ENCODE peak calls at places on chromosomes 11 and 22, in seven cellular contexts. E is pancreas, Y is right lobe of liver, C is MM.1S, D is uterus, Z is tibial nerve, B is mammary epithelial cell. R is an unnamed sample.

GRCh38 chr11:115501895-115502589 is 2.2 kb downstream of the CADM1 start:
- DNase-seq in E (no peak), Y (no peak), C (peak; percentile 81), D (no peak), Z (no peak), B (peak; percentile 18), R (no peak)

GRCh38 chr22:48800886-48801607 is 1026.6 kb downstream of the BRD1 start:
- DNase-seq in E (no peak), Y (no peak), C (no peak), D (no peak), Z (no peak), B (no peak), R (no peak)

GRCh38 chr11:124536520-124536919 is 6.9 kb downstream of the OR8B12 start:
- DNase-seq in E (no peak), Y (peak; percentile 62), C (no peak), D (no peak), Z (peak; percentile 46), B (peak; percentile 55), R (peak; percentile 15)

GRCh38 chr11:120854988-120855387 is 168.9 kb upstream of the TBCEL start:
- DNase-seq in E (no peak), Y (no peak), C (no peak), D (no peak), Z (no peak), B (no peak), R (no peak)

GRCh38 chr11:1301220-1302000 is 8.0 kb downstream of the TOLLIP start:
- DNase-seq in E (no peak), Y (no peak), C (no peak), D (no peak), Z (no peak), B (no peak), R (no peak)

GRCh38 chr11:109796253-109796652 is 296.9 kb upstream of the ZC3H12C start:
- DNase-seq in E (no peak), Y (no peak), C (no peak), D (no peak), Z (no peak), B (no peak), R (no peak)

GRCh38 chr11:1882265-1883238 is 9.1 kb downstream of the PRR33 start:
- DNase-seq in E (peak; percentile 84), Y (peak; percentile 84), C (peak; percentile 48), D (peak; percentile 79), Z (peak; percentile 72), B (peak; percentile 54), R (peak; percentile 81)

GRCh38 chr22:19762315-19763140 is 1.9 kb downstream of the TBX1 start:
- DNase-seq in E (no peak), Y (no peak), C (no peak), D (no peak), Z (no peak), B (no peak), R (no peak)

GRCh38 chr22:37167981-37168647 is 18.4 kb upstream of the IL2RB start:
- DNase-seq in E (no peak), Y (peak; percentile 22), C (peak; percentile 19), D (no peak), Z (no peak), B (no peak), R (no peak)

GRCh38 chr11:2837096-2837601 is 48.4 kb downstream of the CDKN1C start:
- DNase-seq in E (peak; percentile 39), Y (no peak), C (no peak), D (peak; percentile 61), Z (peak; percentile 45), B (no peak), R (peak; percentile 63)

GRCh38 chr22:38981005-38981658 is 1.0 kb upstream of the APOBEC3B start:
- DNase-seq in E (peak; percentile 63), Y (peak; percentile 37), C (no peak), D (peak; percentile 55), Z (no peak), B (peak; percentile 63), R (no peak)

DNA sequence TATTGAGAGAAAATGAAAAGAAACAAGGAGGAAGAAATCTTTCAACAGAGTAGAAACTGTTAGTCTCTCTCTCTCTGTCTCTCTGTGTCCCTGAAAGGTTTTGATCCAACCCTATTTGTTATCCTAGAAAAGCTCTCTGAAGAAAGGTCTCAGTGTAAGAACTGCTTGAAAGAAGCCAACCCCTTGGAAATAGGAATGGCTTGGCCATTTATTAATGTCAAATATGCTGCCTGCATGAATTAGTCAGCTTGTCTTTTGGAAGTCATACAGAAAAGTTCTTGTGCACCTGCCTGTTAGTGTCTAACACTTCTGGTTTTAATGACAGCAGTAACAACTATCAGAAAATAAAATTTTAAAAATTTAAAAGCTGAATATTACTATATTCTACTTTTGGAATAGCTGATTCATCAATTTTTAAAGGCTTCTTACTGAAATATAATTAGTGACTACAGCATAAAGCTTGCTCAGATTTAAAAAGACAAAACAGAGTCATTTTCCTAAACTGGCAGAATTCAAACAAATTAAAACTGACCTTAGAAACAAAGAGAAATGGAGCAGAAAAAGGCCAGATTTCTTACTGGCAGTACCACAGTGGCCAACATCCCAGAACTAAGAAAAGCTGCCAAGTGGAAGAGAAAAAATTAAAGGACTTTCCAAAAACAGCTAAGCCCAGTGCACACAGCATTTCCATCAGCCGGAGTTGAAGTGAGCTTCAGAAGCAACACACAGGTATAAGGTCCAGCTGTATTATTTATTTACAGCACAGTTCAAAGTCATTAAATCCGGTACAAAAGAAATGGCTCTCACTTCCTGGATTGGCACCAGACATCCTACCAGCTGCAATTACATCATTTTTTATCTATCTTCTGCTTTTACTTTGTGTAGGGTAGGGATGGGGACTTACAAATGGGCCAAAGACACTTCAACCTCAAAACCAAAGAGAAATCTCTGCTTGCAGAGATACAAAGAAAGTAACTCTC is 76.3 kb downstream of the PRCP start:
- DNase-seq in E (no peak), Y (no peak), C (no peak), D (no peak), Z (no peak), B (no peak), R (no peak)
- H3K4me1 ChIP-seq in E (no peaks in the 10 kb centered on the region), Y (no peaks in the 10 kb centered on the region), C (peaks cover 4% of the 10 kb centered on the region), D (no peaks in the 10 kb centered on the region), Z (no peaks in the 10 kb centered on the region), B (peaks cover 4% of the 10 kb centered on the region), R (no peaks in the 10 kb centered on the region)

GRCh38 chr11:91397134-91397468 is 827.5 kb upstream of the FAT3 start:
- DNase-seq in E (no peak), Y (no peak), C (no peak), D (no peak), Z (no peak), B (no peak), R (no peak)

GRCh38 chr11:91396243-91397133 is 828.1 kb upstream of the FAT3 start:
- DNase-seq in E (no peak), Y (no peak), C (no peak), D (no peak), Z (no peak), B (no peak), R (no peak)

GRCh38 chr11:91394718-91395414 is 829.8 kb upstream of the FAT3 start:
- DNase-seq in E (peak; percentile 25), Y (no peak), C (no peak), D (no peak), Z (no peak), B (no peak), R (no peak)

DNA sequence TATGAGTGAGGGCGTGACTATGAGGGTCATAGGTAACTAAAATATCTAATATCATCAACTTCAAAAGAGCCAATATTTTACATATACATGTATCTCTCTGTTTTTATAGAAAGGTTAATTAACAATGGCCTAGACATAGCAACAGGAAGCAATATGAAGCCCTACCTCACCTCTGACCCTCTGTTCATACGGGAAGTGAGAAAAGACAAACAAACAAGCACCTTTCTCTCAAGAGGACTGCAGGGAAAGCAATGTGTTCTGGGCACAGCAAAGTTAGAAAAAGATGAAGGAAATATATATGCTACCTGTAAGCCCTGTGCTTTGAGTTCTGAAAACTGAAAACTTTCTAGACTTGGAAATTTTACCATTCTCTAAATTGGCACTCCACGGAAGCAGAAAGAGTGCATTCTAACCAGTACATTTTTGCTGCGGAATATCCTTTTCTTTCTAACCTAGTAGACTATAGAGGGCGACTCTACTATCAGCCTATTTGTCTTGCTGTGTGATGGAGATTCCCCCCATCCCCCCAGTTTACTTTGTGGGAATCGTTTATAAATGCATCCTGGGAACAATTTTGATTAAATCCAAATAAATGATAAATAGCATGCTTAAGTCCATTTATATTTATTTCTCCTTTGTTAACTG is 830.4 kb upstream of the FAT3 start:
- DNase-seq in E (no peak), Y (no peak), C (no peak), D (no peak), Z (no peak), B (no peak), R (no peak)
- H3K9me3 ChIP-seq in E (no peaks in the 10 kb centered on the region), Y (no peaks in the 10 kb centered on the region), C (no peaks in the 10 kb centered on the region), D (no peaks in the 10 kb centered on the region), Z (no peaks in the 10 kb centered on the region), B (no peaks in the 10 kb centered on the region), R (no peaks in the 10 kb centered on the region)

DNA sequence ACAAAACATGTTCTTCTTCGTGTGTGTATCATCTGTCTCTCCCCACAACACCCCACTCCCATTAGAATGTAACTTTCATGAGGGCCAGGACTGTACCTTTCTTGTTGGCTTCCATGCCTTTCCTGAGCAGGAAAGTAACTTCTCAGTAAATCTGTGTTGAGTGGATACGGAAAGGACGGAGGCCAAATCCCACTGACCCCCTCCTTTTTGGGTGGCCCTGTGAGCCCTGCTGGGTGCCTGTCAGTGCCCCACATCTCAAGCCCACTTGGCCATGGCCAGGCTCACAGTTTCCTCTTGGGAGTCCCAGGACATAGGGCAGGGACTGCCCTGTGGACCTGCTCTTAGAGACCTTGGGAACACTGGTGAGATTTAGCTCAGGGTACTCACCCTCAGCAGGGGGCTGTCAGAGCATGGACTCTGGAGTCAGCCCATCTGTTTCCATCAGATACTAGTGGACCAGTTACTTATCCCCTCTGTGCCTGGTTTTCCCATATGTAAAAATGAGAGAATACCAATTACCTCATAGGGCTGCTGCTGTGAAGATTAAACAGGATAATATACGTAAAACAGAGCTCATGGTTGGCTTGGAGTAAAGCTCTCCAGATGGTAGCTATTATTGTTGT is 1.1 kb upstream of the C11orf96 start:
- DNase-seq in E (no peak), Y (no peak), C (no peak), D (peak; percentile 32), Z (no peak), B (no peak), R (no peak)
- H3K27me3 ChIP-seq in E (no peaks in the 10 kb centered on the region), Y (peaks cover 15% of the 10 kb centered on the region), C (no peaks in the 10 kb centered on the region), D (no peaks in the 10 kb centered on the region), Z (peaks cover 12% of the 10 kb centered on the region), B (peaks cover 33% of the 10 kb centered on the region), R (no peaks in the 10 kb centered on the region)

GRCh38 chr11:35680506-35680905 is 17.9 kb downstream of the TRIM44 start:
- DNase-seq in E (no peak), Y (no peak), C (no peak), D (no peak), Z (no peak), B (no peak), R (no peak)
- H3K4me1 ChIP-seq in E (peaks cover 27% of the 10 kb centered on the region), Y (no peaks in the 10 kb centered on the region), C (peaks cover 28% of the 10 kb centered on the region), D (no peaks in the 10 kb centered on the region), Z (peaks cover 26% of the 10 kb centered on the region), B (no peaks in the 10 kb centered on the region), R (peaks cover 58% of the 10 kb centered on the region)

GRCh38 chr22:47784367-47784983 is 1022.0 kb downstream of the TBC1D22A start:
- DNase-seq in E (no peak), Y (no peak), C (no peak), D (no peak), Z (no peak), B (no peak), R (no peak)

GRCh38 chr22:47786650-47787290 is 1024.3 kb downstream of the TBC1D22A start:
- DNase-seq in E (no peak), Y (no peak), C (no peak), D (no peak), Z (no peak), B (no peak), R (no peak)

GRCh38 chr22:47784991-47785390 is 1022.5 kb downstream of the TBC1D22A start:
- DNase-seq in E (no peak), Y (no peak), C (no peak), D (no peak), Z (no peak), B (no peak), R (no peak)

GRCh38 chr22:47787501-47788227 is 1025.2 kb downstream of the TBC1D22A start:
- DNase-seq in E (no peak), Y (no peak), C (no peak), D (no peak), Z (no peak), B (no peak), R (no peak)

GRCh38 chr22:47788461-47788860 is 1026.0 kb downstream of the TBC1D22A start:
- DNase-seq in E (no peak), Y (no peak), C (no peak), D (no peak), Z (no peak), B (no peak), R (no peak)
- H3K9me3 ChIP-seq in E (no peaks in the 10 kb centered on the region), Y (no peaks in the 10 kb centered on the region), C (no peaks in the 10 kb centered on the region), D (no peaks in the 10 kb centered on the region), Z (no peaks in the 10 kb centered on the region), B (peaks cover 37% of the 10 kb centered on the region), R (no peaks in the 10 kb centered on the region)